ENCODE peak calls at places on chromosome 7, in four cellular contexts. A is tibial nerve, Y is transverse colon, M is right lobe of liver. B is an unnamed sample.

GRCh38 chr7:51141451-51141971 is 175.1 kb downstream of the COBL start:
- DNase-seq in A (no peak), Y (no peak), M (no peak), B (no peak)

GRCh38 chr7:23013715-23014649 is at the start of gene HYCC1:
- DNase-seq in A (peak; percentile 99), Y (peak; percentile 98), M (peak; percentile 99), B (peak; percentile 98)

GRCh38 chr7:8190121-8190895 is 71.7 kb downstream of the ICA1 start:
- DNase-seq in A (peak; percentile 81), Y (peak; percentile 59), M (peak; percentile 64), B (peak; percentile 21)

GRCh38 chr7:90411510-90411909 is 8.2 kb downstream of the CLDN12 start:
- DNase-seq in A (no peak), Y (no peak), M (no peak), B (no peak)

GRCh38 chr7:140019172-140019571 is 43.6 kb downstream of the PARP12 start:
- DNase-seq in A (no peak), Y (no peak), M (no peak), B (no peak)

GRCh38 chr7:127447326-127447945 is 54.9 kb upstream of the ZNF800 start:
- DNase-seq in A (no peak), Y (peak; percentile 38), M (no peak), B (no peak)

GRCh38 chr7:2399848-2400587 is 3.4 kb upstream of the CHST12 start:
- DNase-seq in A (peak; percentile 83), Y (peak; percentile 75), M (peak; percentile 78), B (peak; percentile 87)

GRCh38 chr7:108684629-108685028 is 115.0 kb downstream of the DNAJB9 start:
- DNase-seq in A (no peak), Y (no peak), M (no peak), B (no peak)

GRCh38 chr7:152137476-152138025 is 112.1 kb downstream of the GALNT11 start:
- DNase-seq in A (no peak), Y (no peak), M (no peak), B (no peak)

GRCh38 chr7:86929293-86930109 is 130.0 kb downstream of the ELAPOR2 start:
- DNase-seq in A (no peak), Y (no peak), M (no peak), B (no peak)

GRCh38 chr7:54678763-54679396 is 80.1 kb downstream of the SEC61G start:
- DNase-seq in A (no peak), Y (no peak), M (no peak), B (no peak)

GRCh38 chr7:120021085-120021484 is 251.9 kb upstream of the KCND2 start:
- DNase-seq in A (no peak), Y (no peak), M (no peak), B (no peak)

GRCh38 chr7:134690614-134691504 is 44.2 kb downstream of the BPGM start:
- DNase-seq in A (no peak), Y (no peak), M (no peak), B (no peak)

GRCh38 chr7:47500103-47500563 is 81.8 kb downstream of the TNS3 start:
- DNase-seq in A (no peak), Y (peak; percentile 64), M (peak; percentile 93), B (no peak)

GRCh38 chr7:54469740-54470139 is 72.4 kb upstream of the VSTM2A start:
- DNase-seq in A (no peak), Y (no peak), M (no peak), B (no peak)

GRCh38 chr7:33873981-33874750 is 31.2 kb upstream of the BMPER start:
- DNase-seq in A (no peak), Y (no peak), M (no peak), B (no peak)

GRCh38 chr7:106345421-106346166 is 60.8 kb upstream of the NAMPT start:
- DNase-seq in A (no peak), Y (no peak), M (no peak), B (no peak)

GRCh38 chr7:77331938-77332695 is 84.0 kb downstream of the GSAP start:
- DNase-seq in A (peak; percentile 78), Y (peak; percentile 50), M (peak; percentile 74), B (peak; percentile 60)

GRCh38 chr7:36040679-36041078 is 112.4 kb upstream of the EEPD1 start:
- DNase-seq in A (no peak), Y (no peak), M (no peak), B (no peak)

GRCh38 chr7:46957195-46957594 is 624.7 kb downstream of the TNS3 start:
- DNase-seq in A (no peak), Y (no peak), M (no peak), B (no peak)

GRCh38 chr7:44867073-44867990 is 18.0 kb downstream of the PURB start:
- DNase-seq in A (no peak), Y (no peak), M (no peak), B (no peak)

GRCh38 chr7:2687338-2687869 is 598 bp upstream of the AMZ1 start:
- DNase-seq in A (no peak), Y (no peak), M (no peak), B (no peak)

GRCh38 chr7:1256621-1257020 is 23.9 kb downstream of the UNCX start:
- DNase-seq in A (no peak), Y (no peak), M (no peak), B (no peak)

GRCh38 chr7:41085244-41085643 is 617.6 kb downstream of the INHBA start:
- DNase-seq in A (no peak), Y (no peak), M (no peak), B (no peak)

GRCh38 chr7:105219771-105220160 is 169.0 kb downstream of the SRPK2 start:
- DNase-seq in A (no peak), Y (no peak), M (no peak), B (no peak)

GRCh38 chr7:111920329-111920728 is 285.9 kb downstream of the DOCK4 start:
- DNase-seq in A (no peak), Y (no peak), M (no peak), B (no peak)

GRCh38 chr7:135715673-135716072 is 12.3 kb downstream of the SLC13A4 start:
- DNase-seq in A (no peak), Y (no peak), M (no peak), B (no peak)

GRCh38 chr7:33258561-33258960 is 129.2 kb downstream of the BBS9 start:
- DNase-seq in A (no peak), Y (no peak), M (no peak), B (no peak)

GRCh38 chr7:18087687-18088078 is 60.0 kb upstream of the PRPS1L1 start:
- DNase-seq in A (no peak), Y (no peak), M (no peak), B (peak; percentile 6)

GRCh38 chr7:34451923-34452322 is 206.1 kb upstream of the NPSR1 start:
- DNase-seq in A (no peak), Y (no peak), M (no peak), B (no peak)

GRCh38 chr7:132869166-132869861 is 212.6 kb downstream of the CHCHD3 start:
- DNase-seq in A (no peak), Y (no peak), M (no peak), B (no peak)

GRCh38 chr7:50331564-50332208 is 27.2 kb downstream of the IKZF1 start:
- DNase-seq in A (no peak), Y (no peak), M (no peak), B (no peak)

GRCh38 chr7:99324966-99325596 is 617 bp upstream of the ARPC1A start:
- DNase-seq in A (no peak), Y (no peak), M (no peak), B (peak; percentile 20)

GRCh38 chr7:5653661-5654060 is 127.8 kb downstream of the RNF216 start:
- DNase-seq in A (no peak), Y (no peak), M (no peak), B (no peak)
- H3K27ac ChIP-seq in A (no peak overlapping the region), Y (no peak overlapping the region), M (no peak overlapping the region), B (no peak overlapping the region)

GRCh38 chr7:30683839-30684238 is 1.6 kb upstream of the CRHR2 start:
- DNase-seq in A (no peak), Y (no peak), M (no peak), B (no peak)

GRCh38 chr7:30688718-30689221 is 6.5 kb upstream of the CRHR2 start:
- DNase-seq in A (no peak), Y (peak; percentile 14), M (no peak), B (no peak)

GRCh38 chr7:30690011-30690410 is 7.8 kb upstream of the CRHR2 start:
- DNase-seq in A (no peak), Y (no peak), M (no peak), B (no peak)

GRCh38 chr7:30684351-30684750 is 2.1 kb upstream of the CRHR2 start:
- DNase-seq in A (no peak), Y (no peak), M (no peak), B (no peak)

GRCh38 chr7:30687604-30688003 is 5.3 kb upstream of the CRHR2 start:
- DNase-seq in A (no peak), Y (no peak), M (no peak), B (no peak)
- H3K27me3 ChIP-seq in A (peaks cover 22% of the 10 kb centered on the region), Y (peaks cover 21% of the 10 kb centered on the region), M (no peaks in the 10 kb centered on the region), B (no peaks in the 10 kb centered on the region)

DNA sequence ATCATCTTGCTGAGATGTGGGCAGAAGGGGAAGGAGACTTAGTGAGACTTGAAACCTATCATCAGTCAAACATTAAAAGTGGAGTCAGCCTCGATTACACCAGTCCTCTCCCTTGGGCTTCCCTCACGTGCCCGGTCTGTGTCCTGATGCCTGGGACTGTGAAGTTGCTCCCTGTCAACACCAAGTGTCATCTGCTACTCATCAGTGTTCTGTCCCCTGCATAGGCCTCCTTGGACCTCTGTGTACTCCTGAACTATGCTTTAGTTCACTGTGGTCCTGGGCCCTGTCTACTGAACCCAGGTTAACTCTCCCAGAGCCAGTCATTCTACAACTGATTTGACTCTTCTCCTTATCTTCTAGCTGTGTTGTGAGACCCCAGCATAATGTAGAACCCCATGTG is 506.3 kb downstream of the TYW1 start:
- DNase-seq in A (no peak), Y (no peak), M (no peak), B (no peak)
- TF ChIP-seq POLR2A in A (no peak), Y (no peak), M (no peak), B (no peak)

DNA sequence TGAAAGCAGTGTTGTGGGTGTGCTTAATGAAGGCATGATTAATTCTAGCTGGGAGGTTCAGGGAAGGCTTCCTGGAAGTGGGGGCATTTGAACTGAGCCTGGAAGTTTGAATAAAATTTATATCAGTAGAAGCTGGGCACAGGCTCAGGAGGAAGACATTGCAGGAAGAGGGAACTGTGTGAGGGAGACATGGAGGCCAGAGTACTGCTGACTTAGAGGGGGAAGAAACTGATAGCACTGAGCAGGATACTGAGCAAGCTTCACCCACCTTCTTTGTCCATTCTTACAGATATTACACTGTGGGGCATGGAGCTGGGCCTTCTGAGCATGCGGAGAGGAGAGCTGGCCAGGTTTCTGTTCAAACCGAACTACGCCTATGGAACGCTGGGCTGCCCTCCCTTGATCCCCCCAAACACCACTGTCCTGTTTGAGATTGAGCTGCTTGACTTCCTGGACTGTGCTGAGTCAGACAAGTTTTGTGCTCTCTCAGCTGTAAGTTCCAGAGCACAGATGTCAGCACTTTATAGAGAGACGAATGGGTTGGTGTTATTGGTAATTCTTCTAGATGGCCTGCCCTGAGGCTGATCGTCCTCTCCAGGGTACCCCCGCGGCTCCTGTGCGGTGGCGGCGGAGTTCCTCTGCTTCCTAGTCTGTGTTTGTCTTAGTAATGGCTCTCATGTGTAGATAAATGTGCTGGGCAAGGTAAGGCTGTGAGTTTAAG is 2.1 kb downstream of the FKBP6 start:
- DNase-seq in A (no peak), Y (no peak), M (no peak), B (no peak)
- H3K27ac ChIP-seq in A (no peak overlapping the region), Y (no peak overlapping the region), M (no peak overlapping the region), B (no peak overlapping the region)

GRCh38 chr7:155987681-155988080 is 175.4 kb upstream of the SHH start:
- DNase-seq in A (no peak), Y (no peak), M (no peak), B (no peak)
- H3K27me3 ChIP-seq in A (no peaks in the 10 kb centered on the region), Y (no peaks in the 10 kb centered on the region), M (no peaks in the 10 kb centered on the region), B (no peaks in the 10 kb centered on the region)